ENCODE peak calls at places on chromosome 6, in five cellular contexts. One of them, this sample, is unnamed.

GRCh38 chr6:140546640-140547039 is 1172.2 kb upstream of the CITED2 start:
- DNase-seq in stimulated activated CD8-positive, alpha-beta memory T cell treated with anti-CD3 and anti-CD28 coated beads, Interleukin-12 subunit alpha, Interleukin-12 subunit beta, amount 100 ng/mL, for 1 hour: no peak
- DNase-seq in A549: no peak
- DNase-seq in body of pancreas: no peak
- DNase-seq in NCI-H69: no peak
- DNase-seq in this sample: no peak

GRCh38 chr6:157647261-157647915 is 175.7 kb upstream of the SNX9 start:
- DNase-seq in NCI-H69: peak; percentile 40
- DNase-seq in body of pancreas: no peak
- DNase-seq in A549: no peak
- DNase-seq in stimulated activated CD8-positive, alpha-beta memory T cell treated with anti-CD3 and anti-CD28 coated beads, Interleukin-12 subunit alpha, Interleukin-12 subunit beta, amount 100 ng/mL, for 1 hour: no peak
- DNase-seq in this sample: no peak

GRCh38 chr6:159098636-159099106 is 53.9 kb upstream of the TAGAP start:
- DNase-seq in stimulated activated CD8-positive, alpha-beta memory T cell treated with anti-CD3 and anti-CD28 coated beads, Interleukin-12 subunit alpha, Interleukin-12 subunit beta, amount 100 ng/mL, for 1 hour: peak; percentile 69
- DNase-seq in A549: no peak
- DNase-seq in NCI-H69: no peak
- DNase-seq in body of pancreas: no peak
- DNase-seq in this sample: no peak

GRCh38 chr6:151176941-151177760 is 62.6 kb upstream of the AKAP12 start:
- DNase-seq in A549: no peak
- DNase-seq in stimulated activated CD8-positive, alpha-beta memory T cell treated with anti-CD3 and anti-CD28 coated beads, Interleukin-12 subunit alpha, Interleukin-12 subunit beta, amount 100 ng/mL, for 1 hour: no peak
- DNase-seq in body of pancreas: no peak
- DNase-seq in NCI-H69: no peak
- DNase-seq in this sample: no peak

GRCh38 chr6:26330835-26331808 is 33.9 kb upstream of the BTN3A2 start:
- DNase-seq in body of pancreas: no peak
- DNase-seq in A549: peak; percentile 80
- DNase-seq in stimulated activated CD8-positive, alpha-beta memory T cell treated with anti-CD3 and anti-CD28 coated beads, Interleukin-12 subunit alpha, Interleukin-12 subunit beta, amount 100 ng/mL, for 1 hour: no peak
- DNase-seq in NCI-H69: peak; percentile 88
- DNase-seq in this sample: peak; percentile 78

GRCh38 chr6:110828396-110828795 is 13.1 kb upstream of the CDK19 start:
- DNase-seq in body of pancreas: no peak
- DNase-seq in NCI-H69: no peak
- DNase-seq in A549: no peak
- DNase-seq in stimulated activated CD8-positive, alpha-beta memory T cell treated with anti-CD3 and anti-CD28 coated beads, Interleukin-12 subunit alpha, Interleukin-12 subunit beta, amount 100 ng/mL, for 1 hour: no peak
- DNase-seq in this sample: no peak

GRCh38 chr6:113854531-113855499 is 2.3 kb upstream of the MARCKS start:
- DNase-seq in stimulated activated CD8-positive, alpha-beta memory T cell treated with anti-CD3 and anti-CD28 coated beads, Interleukin-12 subunit alpha, Interleukin-12 subunit beta, amount 100 ng/mL, for 1 hour: no peak
- DNase-seq in A549: peak; percentile 78
- DNase-seq in body of pancreas: peak; percentile 87
- DNase-seq in NCI-H69: peak; percentile 93
- DNase-seq in this sample: peak; percentile 54

GRCh38 chr6:73657201-73657600 is 3.4 kb upstream of the SLC17A5 start:
- DNase-seq in NCI-H69: no peak
- DNase-seq in A549: no peak
- DNase-seq in stimulated activated CD8-positive, alpha-beta memory T cell treated with anti-CD3 and anti-CD28 coated beads, Interleukin-12 subunit alpha, Interleukin-12 subunit beta, amount 100 ng/mL, for 1 hour: no peak
- DNase-seq in body of pancreas: no peak
- DNase-seq in this sample: no peak

GRCh38 chr6:98672681-98673475 is 161.5 kb upstream of the POU3F2 start:
- DNase-seq in stimulated activated CD8-positive, alpha-beta memory T cell treated with anti-CD3 and anti-CD28 coated beads, Interleukin-12 subunit alpha, Interleukin-12 subunit beta, amount 100 ng/mL, for 1 hour: no peak
- DNase-seq in NCI-H69: no peak
- DNase-seq in body of pancreas: no peak
- DNase-seq in A549: no peak
- DNase-seq in this sample: peak; percentile 72

GRCh38 chr6:154981071-154981373 is 14.1 kb upstream of the TIAM2 start:
- DNase-seq in stimulated activated CD8-positive, alpha-beta memory T cell treated with anti-CD3 and anti-CD28 coated beads, Interleukin-12 subunit alpha, Interleukin-12 subunit beta, amount 100 ng/mL, for 1 hour: no peak
- DNase-seq in body of pancreas: peak; percentile 26
- DNase-seq in NCI-H69: peak; percentile 19
- DNase-seq in A549: no peak
- DNase-seq in this sample: no peak

GRCh38 chr6:89161326-89162046 is 15.6 kb downstream of the PM20D2 start:
- DNase-seq in NCI-H69: no peak
- DNase-seq in body of pancreas: no peak
- DNase-seq in A549: no peak
- DNase-seq in stimulated activated CD8-positive, alpha-beta memory T cell treated with anti-CD3 and anti-CD28 coated beads, Interleukin-12 subunit alpha, Interleukin-12 subunit beta, amount 100 ng/mL, for 1 hour: no peak
- DNase-seq in this sample: no peak

GRCh38 chr6:83927470-83927869 is 68.0 kb downstream of the CYB5R4 start:
- DNase-seq in body of pancreas: no peak
- DNase-seq in stimulated activated CD8-positive, alpha-beta memory T cell treated with anti-CD3 and anti-CD28 coated beads, Interleukin-12 subunit alpha, Interleukin-12 subunit beta, amount 100 ng/mL, for 1 hour: no peak
- DNase-seq in NCI-H69: no peak
- DNase-seq in A549: no peak
- DNase-seq in this sample: no peak

GRCh38 chr6:14880717-14881116 is 365.2 kb upstream of the JARID2 start:
- DNase-seq in body of pancreas: no peak
- DNase-seq in stimulated activated CD8-positive, alpha-beta memory T cell treated with anti-CD3 and anti-CD28 coated beads, Interleukin-12 subunit alpha, Interleukin-12 subunit beta, amount 100 ng/mL, for 1 hour: no peak
- DNase-seq in NCI-H69: peak; percentile 20
- DNase-seq in A549: no peak
- DNase-seq in this sample: no peak

GRCh38 chr6:110325197-110325596 is 33.0 kb downstream of the METTL24 start:
- DNase-seq in stimulated activated CD8-positive, alpha-beta memory T cell treated with anti-CD3 and anti-CD28 coated beads, Interleukin-12 subunit alpha, Interleukin-12 subunit beta, amount 100 ng/mL, for 1 hour: no peak
- DNase-seq in A549: no peak
- DNase-seq in body of pancreas: peak; percentile 59
- DNase-seq in NCI-H69: peak; percentile 88
- DNase-seq in this sample: no peak

GRCh38 chr6:110053395-110054240 is 75.5 kb downstream of the GPR6 start:
- DNase-seq in body of pancreas: peak; percentile 30
- DNase-seq in NCI-H69: peak; percentile 43
- DNase-seq in A549: peak; percentile 51
- DNase-seq in stimulated activated CD8-positive, alpha-beta memory T cell treated with anti-CD3 and anti-CD28 coated beads, Interleukin-12 subunit alpha, Interleukin-12 subunit beta, amount 100 ng/mL, for 1 hour: no peak
- DNase-seq in this sample: peak; percentile 47

GRCh38 chr6:127102299-127102698 is 16.2 kb upstream of the RSPO3 start:
- DNase-seq in A549: peak; percentile 97
- DNase-seq in NCI-H69: no peak
- DNase-seq in body of pancreas: no peak
- DNase-seq in stimulated activated CD8-positive, alpha-beta memory T cell treated with anti-CD3 and anti-CD28 coated beads, Interleukin-12 subunit alpha, Interleukin-12 subunit beta, amount 100 ng/mL, for 1 hour: no peak
- DNase-seq in this sample: no peak

GRCh38 chr6:163828038-163828790 is 413.7 kb downstream of the QKI start:
- DNase-seq in A549: no peak
- DNase-seq in stimulated activated CD8-positive, alpha-beta memory T cell treated with anti-CD3 and anti-CD28 coated beads, Interleukin-12 subunit alpha, Interleukin-12 subunit beta, amount 100 ng/mL, for 1 hour: no peak
- DNase-seq in body of pancreas: no peak
- DNase-seq in NCI-H69: no peak
- DNase-seq in this sample: no peak

GRCh38 chr6:158999154-158999668 is 791 bp downstream of the RSPH3 start:
- DNase-seq in stimulated activated CD8-positive, alpha-beta memory T cell treated with anti-CD3 and anti-CD28 coated beads, Interleukin-12 subunit alpha, Interleukin-12 subunit beta, amount 100 ng/mL, for 1 hour: no peak
- DNase-seq in body of pancreas: no peak
- DNase-seq in NCI-H69: peak; percentile 55
- DNase-seq in A549: no peak
- DNase-seq in this sample: no peak

GRCh38 chr6:80438728-80439127 is 332.3 kb downstream of the BCKDHB start:
- DNase-seq in NCI-H69: peak; percentile 71
- DNase-seq in stimulated activated CD8-positive, alpha-beta memory T cell treated with anti-CD3 and anti-CD28 coated beads, Interleukin-12 subunit alpha, Interleukin-12 subunit beta, amount 100 ng/mL, for 1 hour: no peak
- DNase-seq in A549: peak; percentile 73
- DNase-seq in body of pancreas: no peak
- DNase-seq in this sample: peak; percentile 11

GRCh38 chr6:108029226-108029921 is 45.2 kb downstream of the OSTM1 start:
- DNase-seq in A549: no peak
- DNase-seq in body of pancreas: no peak
- DNase-seq in NCI-H69: peak; percentile 95
- DNase-seq in stimulated activated CD8-positive, alpha-beta memory T cell treated with anti-CD3 and anti-CD28 coated beads, Interleukin-12 subunit alpha, Interleukin-12 subunit beta, amount 100 ng/mL, for 1 hour: no peak
- DNase-seq in this sample: peak; percentile 45

GRCh38 chr6:29424168-29424567 is 9.4 kb downstream of the OR12D1 start:
- DNase-seq in body of pancreas: no peak
- DNase-seq in NCI-H69: no peak
- DNase-seq in A549: no peak
- DNase-seq in stimulated activated CD8-positive, alpha-beta memory T cell treated with anti-CD3 and anti-CD28 coated beads, Interleukin-12 subunit alpha, Interleukin-12 subunit beta, amount 100 ng/mL, for 1 hour: no peak
- DNase-seq in this sample: no peak

GRCh38 chr6:20719980-20720379 is 185.7 kb downstream of the CDKAL1 start:
- DNase-seq in A549: no peak
- DNase-seq in stimulated activated CD8-positive, alpha-beta memory T cell treated with anti-CD3 and anti-CD28 coated beads, Interleukin-12 subunit alpha, Interleukin-12 subunit beta, amount 100 ng/mL, for 1 hour: no peak
- DNase-seq in NCI-H69: peak; percentile 36
- DNase-seq in body of pancreas: no peak
- DNase-seq in this sample: no peak

GRCh38 chr6:148414836-148415235 is 72.2 kb downstream of the SASH1 start:
- DNase-seq in stimulated activated CD8-positive, alpha-beta memory T cell treated with anti-CD3 and anti-CD28 coated beads, Interleukin-12 subunit alpha, Interleukin-12 subunit beta, amount 100 ng/mL, for 1 hour: no peak
- DNase-seq in NCI-H69: peak; percentile 32
- DNase-seq in body of pancreas: no peak
- DNase-seq in A549: no peak
- DNase-seq in this sample: no peak

GRCh38 chr6:397604-398003 is 6.1 kb downstream of the IRF4 start:
- DNase-seq in body of pancreas: no peak
- DNase-seq in NCI-H69: no peak
- DNase-seq in A549: no peak
- DNase-seq in stimulated activated CD8-positive, alpha-beta memory T cell treated with anti-CD3 and anti-CD28 coated beads, Interleukin-12 subunit alpha, Interleukin-12 subunit beta, amount 100 ng/mL, for 1 hour: no peak
- DNase-seq in this sample: no peak

GRCh38 chr6:14728396-14729024 is 517.4 kb upstream of the JARID2 start:
- DNase-seq in A549: no peak
- DNase-seq in stimulated activated CD8-positive, alpha-beta memory T cell treated with anti-CD3 and anti-CD28 coated beads, Interleukin-12 subunit alpha, Interleukin-12 subunit beta, amount 100 ng/mL, for 1 hour: no peak
- DNase-seq in body of pancreas: peak; percentile 21
- DNase-seq in NCI-H69: peak; percentile 92
- DNase-seq in this sample: no peak

GRCh38 chr6:102298066-102298465 is 904.6 kb downstream of the GRIK2 start:
- DNase-seq in stimulated activated CD8-positive, alpha-beta memory T cell treated with anti-CD3 and anti-CD28 coated beads, Interleukin-12 subunit alpha, Interleukin-12 subunit beta, amount 100 ng/mL, for 1 hour: no peak
- DNase-seq in body of pancreas: no peak
- DNase-seq in NCI-H69: peak; percentile 13
- DNase-seq in A549: no peak
- DNase-seq in this sample: no peak

GRCh38 chr6:149483302-149483701 is 1.5 kb downstream of the ZC3H12D start:
- DNase-seq in NCI-H69: no peak
- DNase-seq in body of pancreas: no peak
- DNase-seq in A549: no peak
- DNase-seq in stimulated activated CD8-positive, alpha-beta memory T cell treated with anti-CD3 and anti-CD28 coated beads, Interleukin-12 subunit alpha, Interleukin-12 subunit beta, amount 100 ng/mL, for 1 hour: no peak
- DNase-seq in this sample: no peak